ENCODE peak calls at places on chromosomes 16 and 17, in four cellular contexts. One of them, this sample, is unnamed.

GRCh38 chr16:22232277-22233049 is 26.4 kb downstream of the EEF2K start:
- DNase-seq in HEK293T: peak
- DNase-seq in HepG2: peak
- DNase-seq in K562: no peak
- DNase-seq in this sample: no peak

GRCh38 chr16:80968386-80969113 is 38.1 kb downstream of the CMC2 start:
- DNase-seq in HEK293T: no peak
- DNase-seq in K562: no peak
- DNase-seq in HepG2: no peak
- DNase-seq in this sample: no peak

GRCh38 chr17:6476834-6477210 is 32.6 kb downstream of the PIMREG start:
- DNase-seq in K562: peak
- DNase-seq in HEK293T: no peak
- DNase-seq in HepG2: no peak
- DNase-seq in this sample: no peak

GRCh38 chr17:72308744-72309395 is 188.1 kb downstream of the SOX9 start:
- DNase-seq in K562: no peak
- DNase-seq in HEK293T: no peak
- DNase-seq in HepG2: no peak
- DNase-seq in this sample: no peak

GRCh38 chr17:38747385-38748328 is 479 bp downstream of the PCGF2 start:
- DNase-seq in HepG2: no peak
- DNase-seq in HEK293T: no peak
- DNase-seq in K562: peak
- DNase-seq in this sample: no peak

GRCh38 chr17:67121317-67121887 is 77.0 kb downstream of the CACNG1 start:
- DNase-seq in HEK293T: no peak
- DNase-seq in K562: no peak
- DNase-seq in HepG2: no peak
- DNase-seq in this sample: no peak

GRCh38 chr17:17567631-17568030 is 23.9 kb downstream of the PEMT start:
- DNase-seq in HEK293T: no peak
- DNase-seq in K562: no peak
- DNase-seq in HepG2: no peak
- DNase-seq in this sample: no peak

GRCh38 chr16:57941016-57941656 is 29.8 kb downstream of the CNGB1 start:
- DNase-seq in HepG2: no peak
- DNase-seq in K562: no peak
- DNase-seq in HEK293T: no peak
- DNase-seq in this sample: no peak

GRCh38 chr17:38674013-38674748 is 576 bp downstream of the EPOP start:
- DNase-seq in HepG2: no peak
- DNase-seq in HEK293T: no peak
- DNase-seq in K562: peak
- DNase-seq in this sample: no peak

GRCh38 chr16:716250-716607 is 1.3 kb downstream of the METRN start:
- DNase-seq in HepG2: peak
- DNase-seq in HEK293T: no peak
- DNase-seq in K562: peak
- DNase-seq in this sample: no peak

GRCh38 chr17:21288581-21289017 is 4.1 kb downstream of the MAP2K3 start:
- DNase-seq in K562: no peak
- DNase-seq in HepG2: no peak
- DNase-seq in HEK293T: no peak
- DNase-seq in this sample: peak

GRCh38 chr17:80668375-80669149 is 123.9 kb downstream of the RPTOR start:
- DNase-seq in HepG2: peak
- DNase-seq in K562: no peak
- DNase-seq in HEK293T: no peak
- DNase-seq in this sample: no peak

GRCh38 chr17:41772586-41773189 is 13.8 kb downstream of the JUP start:
- DNase-seq in K562: no peak
- DNase-seq in HEK293T: no peak
- DNase-seq in HepG2: peak
- DNase-seq in this sample: no peak

GRCh38 chr17:36608794-36609497 is 7.6 kb downstream of the MRM1 start:
- DNase-seq in HepG2: no peak
- DNase-seq in HEK293T: no peak
- DNase-seq in K562: peak
- DNase-seq in this sample: no peak

GRCh38 chr16:81641403-81642106 is 137.5 kb upstream of the PLCG2 start:
- DNase-seq in HEK293T: no peak
- DNase-seq in K562: no peak
- DNase-seq in HepG2: no peak
- DNase-seq in this sample: no peak

GRCh38 chr16:85819245-85819644 is 19.8 kb downstream of the COX4I1 start:
- DNase-seq in K562: peak
- DNase-seq in HEK293T: peak
- DNase-seq in HepG2: peak
- DNase-seq in this sample: peak

GRCh38 chr16:22678311-22678710 is 135.7 kb upstream of the HS3ST2 start:
- DNase-seq in K562: no peak
- DNase-seq in HepG2: no peak
- DNase-seq in HEK293T: no peak
- DNase-seq in this sample: no peak

GRCh38 chr17:12985431-12986285 is 32.2 kb downstream of the ELAC2 start:
- DNase-seq in K562: no peak
- DNase-seq in HepG2: no peak
- DNase-seq in HEK293T: no peak
- DNase-seq in this sample: no peak

GRCh38 chr16:280005-280421 is 378 bp upstream of the ARHGDIG start:
- DNase-seq in HepG2: no peak
- DNase-seq in HEK293T: no peak
- DNase-seq in K562: peak
- DNase-seq in this sample: no peak

GRCh38 chr17:28008526-28008925 is 34.0 kb upstream of the NLK start:
- DNase-seq in K562: peak
- DNase-seq in HEK293T: peak
- DNase-seq in HepG2: peak
- DNase-seq in this sample: no peak

GRCh38 chr17:59631221-59631720 is 11.6 kb downstream of the CLTC start:
- DNase-seq in HEK293T: no peak
- DNase-seq in HepG2: no peak
- DNase-seq in K562: no peak
- DNase-seq in this sample: no peak

GRCh38 chr17:82449136-82449882 is 1.2 kb downstream of the CYBC1 start:
- DNase-seq in HepG2: no peak
- DNase-seq in HEK293T: no peak
- DNase-seq in K562: no peak
- DNase-seq in this sample: peak

GRCh38 chr17:45257115-45257514 is 4.8 kb downstream of the SPATA32 start:
- DNase-seq in HepG2: no peak
- DNase-seq in K562: no peak
- DNase-seq in HEK293T: no peak
- DNase-seq in this sample: no peak

GRCh38 chr16:84086996-84087395 is 29.7 kb downstream of the MBTPS1 start:
- DNase-seq in K562: no peak
- DNase-seq in HepG2: no peak
- DNase-seq in HEK293T: no peak
- DNase-seq in this sample: no peak

GRCh38 chr17:45953561-45953960 is 45.5 kb upstream of the STH start:
- DNase-seq in K562: no peak
- DNase-seq in HEK293T: no peak
- DNase-seq in HepG2: no peak
- DNase-seq in this sample: no peak

GRCh38 chr17:41492351-41492750 is 2.6 kb upstream of the KRT36 start:
- DNase-seq in HepG2: no peak
- DNase-seq in K562: no peak
- DNase-seq in HEK293T: no peak
- DNase-seq in this sample: no peak

GRCh38 chr17:57085448-57086068 is 512 bp downstream of the AKAP1 start:
- DNase-seq in HEK293T: peak
- DNase-seq in HepG2: peak
- DNase-seq in K562: peak
- DNase-seq in this sample: no peak

GRCh38 chr17:5686246-5686645 is 101.9 kb upstream of the NLRP1 start:
- DNase-seq in K562: no peak
- DNase-seq in HepG2: no peak
- DNase-seq in HEK293T: no peak
- DNase-seq in this sample: no peak

GRCh38 chr16:89402962-89403361 is 87.4 kb downstream of the ANKRD11 start:
- DNase-seq in HEK293T: no peak
- DNase-seq in HepG2: no peak
- DNase-seq in K562: no peak
- DNase-seq in this sample: no peak

GRCh38 chr16:88566158-88566557 is 4.0 kb upstream of the ZC3H18 start:
- DNase-seq in K562: no peak
- DNase-seq in HEK293T: no peak
- DNase-seq in HepG2: no peak
- DNase-seq in this sample: no peak

GRCh38 chr17:60361889-60362288 is 30.0 kb downstream of the USP32 start:
- DNase-seq in K562: peak
- DNase-seq in HepG2: no peak
- DNase-seq in HEK293T: no peak
- DNase-seq in this sample: no peak

GRCh38 chr16:81335669-81336068 is 20.9 kb downstream of the GAN start:
- DNase-seq in HepG2: no peak
- DNase-seq in K562: no peak
- DNase-seq in HEK293T: no peak
- DNase-seq in this sample: no peak

GRCh38 chr17:61645898-61646297 is 54.9 kb upstream of the NACA2 start:
- DNase-seq in K562: no peak
- DNase-seq in HEK293T: no peak
- DNase-seq in HepG2: no peak
- DNase-seq in this sample: no peak

GRCh38 chr17:62723842-62724241 is 84.3 kb downstream of the MARCHF10 start:
- DNase-seq in K562: peak
- DNase-seq in HEK293T: peak
- DNase-seq in HepG2: no peak
- DNase-seq in this sample: no peak

GRCh38 chr17:15106540-15106939 is 158.6 kb downstream of the PMP22 start:
- DNase-seq in HEK293T: no peak
- DNase-seq in K562: no peak
- DNase-seq in HepG2: no peak
- DNase-seq in this sample: no peak

GRCh38 chr17:17780941-17781590 is 55.7 kb downstream of the SREBF1 start:
- DNase-seq in K562: no peak
- DNase-seq in HepG2: no peak
- DNase-seq in HEK293T: peak
- DNase-seq in this sample: no peak

GRCh38 chr16:19595043-19595767 is 39.7 kb downstream of the VPS35L start:
- DNase-seq in HEK293T: no peak
- DNase-seq in HepG2: no peak
- DNase-seq in K562: no peak
- DNase-seq in this sample: no peak

GRCh38 chr16:19123535-19124178 is 9.9 kb downstream of the ITPRIPL2 start:
- DNase-seq in K562: no peak
- DNase-seq in HepG2: peak
- DNase-seq in HEK293T: no peak
- DNase-seq in this sample: no peak

GRCh38 chr17:60832206-60832605 is 154.6 kb downstream of the BCAS3 start:
- DNase-seq in HepG2: no peak
- DNase-seq in K562: no peak
- DNase-seq in HEK293T: peak
- DNase-seq in this sample: no peak

DNA sequence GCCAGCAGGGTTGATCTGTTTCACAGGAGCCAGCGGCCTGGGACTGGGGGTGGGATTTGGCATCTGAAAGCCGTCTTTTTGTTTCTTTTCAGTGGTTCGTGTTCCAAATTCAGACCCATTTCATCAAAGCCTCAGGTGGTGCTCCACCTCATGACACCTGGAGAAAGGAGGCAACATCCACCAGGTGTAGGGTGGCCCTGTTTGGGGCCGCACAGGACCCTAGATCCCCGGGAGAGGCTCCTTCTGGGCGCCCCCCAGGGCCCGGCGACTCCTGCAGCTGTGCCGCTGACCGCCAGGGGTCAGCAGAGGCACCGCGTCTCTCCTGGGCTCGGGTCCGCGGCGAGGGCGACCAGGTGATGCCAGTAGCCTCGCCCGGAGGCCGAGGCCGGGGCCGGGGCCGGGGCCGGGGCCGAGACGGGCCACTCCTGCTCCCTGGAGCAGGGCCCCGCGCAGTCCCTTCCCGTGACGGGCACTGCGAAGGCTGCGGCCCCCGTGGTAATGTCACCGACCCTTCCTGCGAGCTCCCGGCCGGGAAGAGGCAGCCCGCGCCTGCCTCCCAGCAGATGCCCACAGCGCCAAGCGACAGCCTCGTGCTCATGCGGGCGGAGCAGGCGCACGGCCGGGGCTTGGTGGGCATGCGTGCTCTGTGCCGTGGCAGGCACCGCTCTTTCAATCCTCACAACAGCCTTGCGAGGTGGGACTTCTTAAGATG is 118.6 kb downstream of the C16orf78 start:
- DNase-seq in HEK293T: peak
- DNase-seq in K562: peak
- DNase-seq in HepG2: no peak
- DNase-seq in this sample: no peak
- TF ChIP-seq FOXK2 in HEK293T: no peak
- TF ChIP-seq FOXK2 in K562: no peak
- TF ChIP-seq FOXK2 in HepG2: no peak
- TF ChIP-seq FOXK2 in this sample: no peak

DNA sequence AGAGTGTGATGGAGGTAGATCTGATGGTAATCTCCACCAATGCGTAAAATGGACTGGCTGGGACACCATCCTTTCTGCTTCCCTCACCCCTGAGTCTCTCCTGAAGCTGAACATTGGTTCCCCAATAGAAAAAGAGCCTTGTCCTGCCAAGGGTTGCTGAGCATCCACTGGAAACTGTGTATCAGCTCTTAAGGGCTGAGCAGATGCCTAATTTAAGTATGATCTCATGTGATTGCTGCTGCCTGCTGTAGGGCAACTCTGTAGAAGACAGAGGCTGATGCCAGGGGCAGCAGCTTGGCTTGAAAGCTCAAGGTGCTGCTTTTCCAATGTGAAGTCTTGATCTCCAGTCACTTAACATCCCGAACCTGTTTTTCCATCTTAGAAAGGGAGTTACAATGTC is 310.3 kb upstream of the CCL2 start:
- DNase-seq in HEK293T: no peak
- DNase-seq in HepG2: no peak
- DNase-seq in K562: no peak
- DNase-seq in this sample: no peak
- TF ChIP-seq FOXK2 in HEK293T: no peak
- TF ChIP-seq FOXK2 in HepG2: no peak
- TF ChIP-seq FOXK2 in K562: no peak
- TF ChIP-seq FOXK2 in this sample: no peak

GRCh38 chr16:66925322-66925840 is at the start of gene RRAD:
- DNase-seq in K562: peak
- DNase-seq in HepG2: no peak
- DNase-seq in HEK293T: no peak
- DNase-seq in this sample: no peak
- TF ChIP-seq FOXK2 in K562: no peak
- TF ChIP-seq FOXK2 in HepG2: no peak
- TF ChIP-seq FOXK2 in HEK293T: no peak
- TF ChIP-seq FOXK2 in this sample: no peak

DNA sequence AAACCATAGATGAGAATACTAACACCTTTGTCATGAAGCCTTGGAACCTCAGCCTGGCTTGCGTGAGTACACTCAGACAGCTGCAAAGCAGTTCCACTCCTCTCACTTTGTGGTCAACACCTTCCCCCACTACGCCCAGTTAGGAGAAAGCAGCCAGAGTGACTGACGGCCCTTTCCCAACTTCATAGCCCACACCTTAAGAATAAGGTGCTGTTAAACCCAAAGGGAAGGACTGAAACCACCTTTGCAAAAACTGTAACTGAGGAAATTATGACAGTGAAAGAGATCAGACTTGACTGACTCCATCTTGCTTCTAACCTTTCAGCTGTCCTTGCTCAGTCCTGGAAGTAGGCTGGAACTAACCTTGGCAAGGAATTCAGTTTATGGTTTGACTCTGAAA is 13.7 kb downstream of the N4BP1 start:
- DNase-seq in K562: no peak
- DNase-seq in HepG2: no peak
- DNase-seq in HEK293T: no peak
- DNase-seq in this sample: no peak
- TF ChIP-seq FOXK2 in K562: no peak
- TF ChIP-seq FOXK2 in HepG2: no peak
- TF ChIP-seq FOXK2 in HEK293T: no peak
- TF ChIP-seq FOXK2 in this sample: no peak

This sample was measured in GM12878.